ENCODE peak calls at places on chromosomes 16 and 17, in seven cellular contexts. One of them, this sample, is unnamed.

GRCh38 chr17:32609085-32609484 is 122.3 kb downstream of the CDK5R1 start:
- DNase-seq in adrenal gland: peak
- DNase-seq in AG04450: no peak
- DNase-seq in body of pancreas: peak
- DNase-seq in keratinocyte: no peak
- DNase-seq in right lobe of liver: peak
- DNase-seq in tibial artery: no peak
- DNase-seq in this sample: peak

GRCh38 chr16:67215690-67216089 is 11.2 kb upstream of the TMEM208 start:
- DNase-seq in adrenal gland: no peak
- DNase-seq in AG04450: no peak
- DNase-seq in body of pancreas: no peak
- DNase-seq in keratinocyte: no peak
- DNase-seq in right lobe of liver: no peak
- DNase-seq in tibial artery: no peak
- DNase-seq in this sample: no peak

GRCh38 chr17:61427567-61427966 is 24.7 kb upstream of the TBX4 start:
- DNase-seq in adrenal gland: no peak
- DNase-seq in AG04450: no peak
- DNase-seq in body of pancreas: no peak
- DNase-seq in keratinocyte: no peak
- DNase-seq in right lobe of liver: no peak
- DNase-seq in tibial artery: no peak
- DNase-seq in this sample: no peak

GRCh38 chr17:1986783-1987451 is 38.2 kb downstream of the RTN4RL1 start:
- DNase-seq in adrenal gland: peak
- DNase-seq in AG04450: no peak
- DNase-seq in body of pancreas: peak
- DNase-seq in keratinocyte: no peak
- DNase-seq in right lobe of liver: no peak
- DNase-seq in tibial artery: no peak
- DNase-seq in this sample: no peak

GRCh38 chr17:69525920-69526841 is 111.7 kb downstream of the MAP2K6 start:
- DNase-seq in adrenal gland: peak
- DNase-seq in AG04450: peak
- DNase-seq in body of pancreas: peak
- DNase-seq in keratinocyte: no peak
- DNase-seq in right lobe of liver: no peak
- DNase-seq in tibial artery: peak
- DNase-seq in this sample: peak

GRCh38 chr16:69566437-69567030 is 768 bp downstream of the NFAT5 start:
- DNase-seq in adrenal gland: peak
- DNase-seq in AG04450: no peak
- DNase-seq in body of pancreas: peak
- DNase-seq in keratinocyte: no peak
- DNase-seq in right lobe of liver: peak
- DNase-seq in tibial artery: peak
- DNase-seq in this sample: peak

GRCh38 chr17:3667366-3668278 is 756 bp downstream of the TAX1BP3 start:
- DNase-seq in adrenal gland: peak
- DNase-seq in AG04450: peak
- DNase-seq in body of pancreas: peak
- DNase-seq in keratinocyte: no peak
- DNase-seq in right lobe of liver: peak
- DNase-seq in tibial artery: peak
- DNase-seq in this sample: peak

GRCh38 chr17:80082403-80083135 is 18.8 kb upstream of the GAA start:
- DNase-seq in adrenal gland: peak
- DNase-seq in AG04450: peak
- DNase-seq in body of pancreas: peak
- DNase-seq in keratinocyte: no peak
- DNase-seq in right lobe of liver: peak
- DNase-seq in tibial artery: peak
- DNase-seq in this sample: peak

GRCh38 chr17:42596386-42596785 is 12.8 kb downstream of the RETREG3 start:
- DNase-seq in adrenal gland: no peak
- DNase-seq in AG04450: no peak
- DNase-seq in body of pancreas: no peak
- DNase-seq in keratinocyte: no peak
- DNase-seq in right lobe of liver: no peak
- DNase-seq in tibial artery: no peak
- DNase-seq in this sample: no peak

GRCh38 chr17:79627184-79627765 is 16.4 kb upstream of the RBFOX3 start:
- DNase-seq in adrenal gland: no peak
- DNase-seq in AG04450: no peak
- DNase-seq in body of pancreas: no peak
- DNase-seq in keratinocyte: no peak
- DNase-seq in right lobe of liver: peak
- DNase-seq in tibial artery: peak
- DNase-seq in this sample: no peak

GRCh38 chr16:12502671-12503070 is 301.0 kb downstream of the CPPED1 start:
- DNase-seq in adrenal gland: no peak
- DNase-seq in AG04450: no peak
- DNase-seq in body of pancreas: no peak
- DNase-seq in keratinocyte: no peak
- DNase-seq in right lobe of liver: no peak
- DNase-seq in tibial artery: no peak
- DNase-seq in this sample: no peak

GRCh38 chr17:72542317-72542716 is 421.5 kb downstream of the SOX9 start:
- DNase-seq in adrenal gland: no peak
- DNase-seq in AG04450: no peak
- DNase-seq in body of pancreas: no peak
- DNase-seq in keratinocyte: no peak
- DNase-seq in right lobe of liver: no peak
- DNase-seq in tibial artery: no peak
- DNase-seq in this sample: no peak

GRCh38 chr17:72538443-72538842 is 417.6 kb downstream of the SOX9 start:
- DNase-seq in adrenal gland: no peak
- DNase-seq in AG04450: no peak
- DNase-seq in body of pancreas: no peak
- DNase-seq in keratinocyte: no peak
- DNase-seq in right lobe of liver: no peak
- DNase-seq in tibial artery: no peak
- DNase-seq in this sample: no peak

GRCh38 chr17:72538921-72539352 is 418.1 kb downstream of the SOX9 start:
- DNase-seq in adrenal gland: no peak
- DNase-seq in AG04450: no peak
- DNase-seq in body of pancreas: peak
- DNase-seq in keratinocyte: no peak
- DNase-seq in right lobe of liver: no peak
- DNase-seq in tibial artery: no peak
- DNase-seq in this sample: no peak

GRCh38 chr17:72536788-72537187 is 416.0 kb downstream of the SOX9 start:
- DNase-seq in adrenal gland: no peak
- DNase-seq in AG04450: no peak
- DNase-seq in body of pancreas: no peak
- DNase-seq in keratinocyte: no peak
- DNase-seq in right lobe of liver: no peak
- DNase-seq in tibial artery: no peak
- DNase-seq in this sample: no peak

DNA sequence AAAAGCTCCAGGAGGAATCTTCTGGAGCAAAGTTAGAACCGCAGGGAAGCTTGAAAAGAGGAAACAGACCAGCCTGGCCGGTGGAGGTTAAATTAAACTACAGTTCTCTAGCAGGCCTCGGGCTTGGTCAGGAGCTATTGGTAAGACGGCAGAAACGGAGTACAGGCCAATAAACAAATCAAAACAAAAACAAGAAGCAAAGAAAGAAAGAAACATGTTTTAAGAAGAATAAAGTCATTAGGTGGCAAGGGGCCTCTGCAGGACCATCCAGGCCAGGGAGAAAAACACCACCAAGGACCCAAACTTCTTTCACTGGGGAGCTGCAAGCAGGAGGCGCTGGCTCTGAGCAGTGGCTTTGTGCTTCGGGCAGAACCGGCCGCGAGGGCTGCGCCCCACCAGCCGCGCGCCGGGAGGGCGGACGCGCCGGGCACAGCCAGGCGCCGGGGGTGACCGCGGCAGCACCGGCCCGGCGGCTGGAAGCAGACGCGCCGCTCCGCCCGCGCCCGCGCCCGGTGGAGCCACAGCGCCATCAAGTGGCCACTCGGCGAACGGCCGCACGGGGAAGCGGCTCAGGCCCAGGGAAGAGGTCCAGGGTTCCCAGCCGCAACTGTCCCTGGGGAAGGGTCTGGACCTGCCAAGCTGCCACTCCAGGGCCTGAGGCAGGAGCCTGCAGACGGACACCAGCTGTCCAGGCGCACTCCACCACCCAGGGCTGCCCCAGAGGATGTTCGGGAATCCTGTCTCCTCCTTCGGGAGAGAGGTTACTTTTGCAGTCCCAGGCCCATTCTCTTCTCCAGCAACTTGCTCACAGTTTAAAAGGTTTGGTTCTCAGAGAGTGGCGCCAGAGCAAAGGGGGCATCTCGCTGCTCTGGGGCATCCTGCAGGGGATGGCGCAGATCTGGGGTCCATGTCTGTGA is 419.4 kb downstream of the SOX9 start:
- DNase-seq in adrenal gland: peak
- DNase-seq in AG04450: no peak
- DNase-seq in body of pancreas: peak
- DNase-seq in keratinocyte: no peak
- DNase-seq in right lobe of liver: peak
- DNase-seq in tibial artery: peak
- DNase-seq in this sample: peak
- H3K4me3 ChIP-seq in adrenal gland: no peak
- H3K4me3 ChIP-seq in AG04450: peak
- H3K4me3 ChIP-seq in body of pancreas: no peak
- H3K4me3 ChIP-seq in keratinocyte: no peak
- H3K4me3 ChIP-seq in right lobe of liver: no peak
- H3K4me3 ChIP-seq in tibial artery: peak
- H3K4me3 ChIP-seq in this sample: peak

GRCh38 chr16:21130811-21131210 is 19.8 kb downstream of the DNAH3 start:
- DNase-seq in adrenal gland: no peak
- DNase-seq in AG04450: no peak
- DNase-seq in body of pancreas: no peak
- DNase-seq in keratinocyte: no peak
- DNase-seq in right lobe of liver: no peak
- DNase-seq in tibial artery: no peak
- DNase-seq in this sample: no peak
- TF ChIP-seq CTCF in adrenal gland: no peak
- TF ChIP-seq CTCF in AG04450: no peak
- TF ChIP-seq CTCF in body of pancreas: no peak
- TF ChIP-seq CTCF in keratinocyte: no peak
- TF ChIP-seq CTCF in right lobe of liver: no peak
- TF ChIP-seq CTCF in tibial artery: no peak
- TF ChIP-seq CTCF in this sample: no peak

GRCh38 chr16:83802559-83802958 is 5.2 kb upstream of the HSBP1 start:
- DNase-seq in adrenal gland: no peak
- DNase-seq in AG04450: no peak
- DNase-seq in body of pancreas: no peak
- DNase-seq in keratinocyte: no peak
- DNase-seq in right lobe of liver: no peak
- DNase-seq in tibial artery: no peak
- DNase-seq in this sample: no peak
- H3K4me3 ChIP-seq in adrenal gland: no peak
- H3K4me3 ChIP-seq in AG04450: peak
- H3K4me3 ChIP-seq in body of pancreas: no peak
- H3K4me3 ChIP-seq in keratinocyte: no peak
- H3K4me3 ChIP-seq in right lobe of liver: no peak
- H3K4me3 ChIP-seq in tibial artery: peak
- H3K4me3 ChIP-seq in this sample: peak

GRCh38 chr16:600781-601180 is 10.9 kb downstream of the RAB40C start:
- DNase-seq in adrenal gland: no peak
- DNase-seq in AG04450: no peak
- DNase-seq in body of pancreas: no peak
- DNase-seq in keratinocyte: no peak
- DNase-seq in right lobe of liver: no peak
- DNase-seq in tibial artery: no peak
- DNase-seq in this sample: no peak
- TF ChIP-seq CTCF in adrenal gland: no peak
- TF ChIP-seq CTCF in AG04450: peak
- TF ChIP-seq CTCF in body of pancreas: no peak
- TF ChIP-seq CTCF in keratinocyte: peak
- TF ChIP-seq CTCF in right lobe of liver: peak
- TF ChIP-seq CTCF in tibial artery: no peak
- TF ChIP-seq CTCF in this sample: peak

GRCh38 chr16:85891776-85892166 is 7.2 kb upstream of the IRF8 start:
- DNase-seq in adrenal gland: no peak
- DNase-seq in AG04450: no peak
- DNase-seq in body of pancreas: no peak
- DNase-seq in keratinocyte: no peak
- DNase-seq in right lobe of liver: no peak
- DNase-seq in tibial artery: no peak
- DNase-seq in this sample: no peak

GRCh38 chr16:85885537-85885936 is 13.4 kb upstream of the IRF8 start:
- DNase-seq in adrenal gland: no peak
- DNase-seq in AG04450: no peak
- DNase-seq in body of pancreas: no peak
- DNase-seq in keratinocyte: no peak
- DNase-seq in right lobe of liver: no peak
- DNase-seq in tibial artery: no peak
- DNase-seq in this sample: no peak

GRCh38 chr16:85884808-85885463 is 14.0 kb upstream of the IRF8 start:
- DNase-seq in adrenal gland: no peak
- DNase-seq in AG04450: no peak
- DNase-seq in body of pancreas: no peak
- DNase-seq in keratinocyte: no peak
- DNase-seq in right lobe of liver: no peak
- DNase-seq in tibial artery: no peak
- DNase-seq in this sample: no peak

GRCh38 chr16:85891033-85891775 is 7.8 kb upstream of the IRF8 start:
- DNase-seq in adrenal gland: no peak
- DNase-seq in AG04450: no peak
- DNase-seq in body of pancreas: peak
- DNase-seq in keratinocyte: peak
- DNase-seq in right lobe of liver: no peak
- DNase-seq in tibial artery: no peak
- DNase-seq in this sample: no peak

GRCh38 chr16:85888405-85889331 is 10.3 kb upstream of the IRF8 start:
- DNase-seq in adrenal gland: no peak
- DNase-seq in AG04450: no peak
- DNase-seq in body of pancreas: no peak
- DNase-seq in keratinocyte: no peak
- DNase-seq in right lobe of liver: no peak
- DNase-seq in tibial artery: no peak
- DNase-seq in this sample: peak
- H3K4me3 ChIP-seq in adrenal gland: no peak
- H3K4me3 ChIP-seq in AG04450: no peak
- H3K4me3 ChIP-seq in body of pancreas: no peak
- H3K4me3 ChIP-seq in keratinocyte: no peak
- H3K4me3 ChIP-seq in right lobe of liver: no peak
- H3K4me3 ChIP-seq in tibial artery: no peak
- H3K4me3 ChIP-seq in this sample: no peak

GRCh38 chr16:54140057-54140787 is 146.4 kb downstream of the IRX3 start:
- DNase-seq in adrenal gland: peak
- DNase-seq in AG04450: no peak
- DNase-seq in body of pancreas: peak
- DNase-seq in keratinocyte: no peak
- DNase-seq in right lobe of liver: no peak
- DNase-seq in tibial artery: no peak
- DNase-seq in this sample: no peak
- TF ChIP-seq CTCF in adrenal gland: no peak
- TF ChIP-seq CTCF in AG04450: peak
- TF ChIP-seq CTCF in body of pancreas: no peak
- TF ChIP-seq CTCF in keratinocyte: no peak
- TF ChIP-seq CTCF in right lobe of liver: no peak
- TF ChIP-seq CTCF in tibial artery: no peak
- TF ChIP-seq CTCF in this sample: no peak

GRCh38 chr16:87474566-87474996 is 18.2 kb downstream of the ZCCHC14 start:
- DNase-seq in adrenal gland: peak
- DNase-seq in AG04450: no peak
- DNase-seq in body of pancreas: no peak
- DNase-seq in keratinocyte: no peak
- DNase-seq in right lobe of liver: no peak
- DNase-seq in tibial artery: no peak
- DNase-seq in this sample: no peak
- H3K4me3 ChIP-seq in adrenal gland: no peak
- H3K4me3 ChIP-seq in AG04450: no peak
- H3K4me3 ChIP-seq in body of pancreas: no peak
- H3K4me3 ChIP-seq in keratinocyte: no peak
- H3K4me3 ChIP-seq in right lobe of liver: no peak
- H3K4me3 ChIP-seq in tibial artery: no peak
- H3K4me3 ChIP-seq in this sample: no peak

GRCh38 chr17:49977463-49978389 is 8.7 kb downstream of the DLX4 start:
- DNase-seq in adrenal gland: no peak
- DNase-seq in AG04450: no peak
- DNase-seq in body of pancreas: no peak
- DNase-seq in keratinocyte: no peak
- DNase-seq in right lobe of liver: no peak
- DNase-seq in tibial artery: no peak
- DNase-seq in this sample: no peak
- TF ChIP-seq CTCF in adrenal gland: no peak
- TF ChIP-seq CTCF in AG04450: no peak
- TF ChIP-seq CTCF in body of pancreas: no peak
- TF ChIP-seq CTCF in keratinocyte: peak
- TF ChIP-seq CTCF in right lobe of liver: no peak
- TF ChIP-seq CTCF in tibial artery: no peak
- TF ChIP-seq CTCF in this sample: no peak

This sample was measured in astrocyte of the spinal cord.